ENCODE peak calls at places on chromosomes 1 and 21, in four cellular contexts. V is neuronal stem cell, N is left ventricle myocardium inferior, O is fibroblast of lung. E is an unnamed sample.

GRCh38 chr1:77394166-77394565 is 112.3 kb downstream of the AK5 start:
- DNase-seq in N (no peak), O (peak; percentile 85), V (no peak), E (no peak)

GRCh38 chr1:214670098-214670497 is 67.1 kb downstream of the CENPF start:
- DNase-seq in O (peak; percentile 25), V (no peak), N (peak; percentile 42), E (no peak)

GRCh38 chr21:33230518-33231324 is 983 bp downstream of the IFNAR2 start:
- DNase-seq in O (peak; percentile 71), N (peak; percentile 63), V (peak; percentile 56), E (peak; percentile 58)

GRCh38 chr21:45211661-45212060 is 76.0 kb downstream of the POFUT2 start:
- DNase-seq in O (no peak), N (no peak), V (no peak), E (no peak)

GRCh38 chr1:12617511-12617900 is 504 bp downstream of the DHRS3 start:
- DNase-seq in N (no peak), V (no peak), O (no peak), E (peak; percentile 48)

GRCh38 chr1:230679131-230679530 is 34.8 kb downstream of the AGT start:
- DNase-seq in O (no peak), N (no peak), V (no peak), E (no peak)

GRCh38 chr1:197928849-197929336 is 11.7 kb downstream of the LHX9 start:
- DNase-seq in O (no peak), N (no peak), V (no peak), E (peak; percentile 78)

GRCh38 chr1:117615474-117615873 is 9.6 kb downstream of the TENT5C start:
- DNase-seq in N (no peak), O (no peak), V (no peak), E (no peak)

GRCh38 chr1:110309768-110310167 is 29.4 kb upstream of the RBM15 start:
- DNase-seq in N (no peak), V (no peak), O (peak; percentile 93), E (no peak)

GRCh38 chr21:20822559-20823133 is 175.6 kb upstream of the NCAM2 start:
- DNase-seq in V (peak; percentile 40), N (no peak), O (no peak), E (no peak)

GRCh38 chr1:844472-845026 is 79.2 kb upstream of the SAMD11 start:
- DNase-seq in N (no peak), O (no peak), V (no peak), E (no peak)

GRCh38 chr1:32172621-32173245 is 6.7 kb upstream of the TXLNA start:
- DNase-seq in V (no peak), O (peak; percentile 18), N (no peak), E (no peak)

GRCh38 chr1:56686171-56686570 is 41.1 kb downstream of the PRKAA2 start:
- DNase-seq in V (no peak), N (no peak), O (peak; percentile 28), E (no peak)

GRCh38 chr1:66729130-66729922 is 22.9 kb upstream of the DYNLT5 start:
- DNase-seq in V (no peak), N (no peak), O (no peak), E (no peak)

GRCh38 chr1:41687007-41687406 is 202.5 kb upstream of the EDN2 start:
- DNase-seq in O (no peak), N (no peak), V (no peak), E (no peak)

GRCh38 chr1:4675454-4676186 is 21.2 kb downstream of the AJAP1 start:
- DNase-seq in O (no peak), N (no peak), V (no peak), E (peak; percentile 54)

GRCh38 chr1:219676012-219676770 is 63.3 kb upstream of the ZC3H11B start:
- DNase-seq in V (no peak), N (no peak), O (peak; percentile 77), E (no peak)

GRCh38 chr1:7434566-7434965 is 336.5 kb upstream of the VAMP3 start:
- DNase-seq in N (no peak), O (no peak), V (no peak), E (no peak)

GRCh38 chr1:110239491-110240430 is 29.6 kb downstream of the KCNC4 start:
- DNase-seq in O (no peak), V (no peak), N (no peak), E (no peak)

GRCh38 chr1:205317311-205317917 is 4.1 kb downstream of the NUAK2 start:
- DNase-seq in N (peak; percentile 81), O (peak; percentile 59), V (no peak), E (peak; percentile 88)

GRCh38 chr1:231808990-231809389 is 182.4 kb downstream of the DISC1 start:
- DNase-seq in O (peak; percentile 80), N (no peak), V (no peak), E (peak; percentile 37)

GRCh38 chr1:23254584-23254983 is 37.3 kb upstream of the HTR1D start:
- DNase-seq in V (no peak), N (no peak), O (no peak), E (no peak)

GRCh38 chr1:111565079-111565478 is 54.5 kb upstream of the RAP1A start:
- DNase-seq in N (no peak), O (peak; percentile 95), V (no peak), E (no peak)

GRCh38 chr1:64421377-64421776 is 48.6 kb upstream of the CACHD1 start:
- DNase-seq in N (no peak), O (peak; percentile 23), V (no peak), E (no peak)

GRCh38 chr1:61143821-61144220 is 61.5 kb downstream of the NFIA start:
- DNase-seq in O (peak; percentile 23), N (no peak), V (no peak), E (no peak)

GRCh38 chr21:45607922-45608295 is 35.6 kb upstream of the PCBP3 start:
- DNase-seq in N (no peak), O (no peak), V (no peak), E (peak; percentile 13)

GRCh38 chr1:238119060-238119459 is 228.3 kb upstream of the ZP4 start:
- DNase-seq in O (no peak), N (no peak), V (no peak), E (no peak)

GRCh38 chr1:175192111-175192629 is 406 bp downstream of the KIAA0040 start:
- DNase-seq in N (peak; percentile 67), O (no peak), V (no peak), E (no peak)

GRCh38 chr1:51567653-51568052 is 48.6 kb upstream of the EPS15 start:
- DNase-seq in V (no peak), O (peak; percentile 96), N (no peak), E (no peak)

GRCh38 chr1:102879439-102879993 is 228.8 kb downstream of the COL11A1 start:
- DNase-seq in O (peak; percentile 88), N (no peak), V (no peak), E (no peak)

GRCh38 chr1:154276797-154277196 is 4.4 kb downstream of the HAX1 start:
- DNase-seq in V (no peak), N (no peak), O (no peak), E (no peak)

GRCh38 chr21:45332981-45333582 is 45.4 kb upstream of the POFUT2 start:
- DNase-seq in O (no peak), V (no peak), N (peak; percentile 10), E (no peak)

GRCh38 chr1:41268154-41268770 is 26.2 kb upstream of the SCMH1 start:
- DNase-seq in N (peak; percentile 66), O (peak; percentile 63), V (peak; percentile 76), E (peak; percentile 77)

GRCh38 chr1:245310605-245311531 is 156.1 kb downstream of the KIF26B start:
- DNase-seq in O (peak; percentile 20), N (no peak), V (peak; percentile 36), E (peak; percentile 67)

GRCh38 chr1:64231153-64231552 is 27.7 kb downstream of the UBE2U start:
- DNase-seq in O (peak; percentile 35), V (no peak), N (no peak), E (no peak)

GRCh38 chr1:158607296-158607695 is 2.2 kb downstream of the OR10Z1 start:
- DNase-seq in V (no peak), N (no peak), O (no peak), E (no peak)

GRCh38 chr1:8061210-8061609 is 35.1 kb upstream of the ERRFI1 start:
- DNase-seq in V (no peak), N (no peak), O (peak; percentile 99), E (no peak)

GRCh38 chr1:39965051-39965450 is 10.1 kb downstream of the MFSD2A start:
- DNase-seq in O (no peak), V (no peak), N (no peak), E (no peak)

DNA sequence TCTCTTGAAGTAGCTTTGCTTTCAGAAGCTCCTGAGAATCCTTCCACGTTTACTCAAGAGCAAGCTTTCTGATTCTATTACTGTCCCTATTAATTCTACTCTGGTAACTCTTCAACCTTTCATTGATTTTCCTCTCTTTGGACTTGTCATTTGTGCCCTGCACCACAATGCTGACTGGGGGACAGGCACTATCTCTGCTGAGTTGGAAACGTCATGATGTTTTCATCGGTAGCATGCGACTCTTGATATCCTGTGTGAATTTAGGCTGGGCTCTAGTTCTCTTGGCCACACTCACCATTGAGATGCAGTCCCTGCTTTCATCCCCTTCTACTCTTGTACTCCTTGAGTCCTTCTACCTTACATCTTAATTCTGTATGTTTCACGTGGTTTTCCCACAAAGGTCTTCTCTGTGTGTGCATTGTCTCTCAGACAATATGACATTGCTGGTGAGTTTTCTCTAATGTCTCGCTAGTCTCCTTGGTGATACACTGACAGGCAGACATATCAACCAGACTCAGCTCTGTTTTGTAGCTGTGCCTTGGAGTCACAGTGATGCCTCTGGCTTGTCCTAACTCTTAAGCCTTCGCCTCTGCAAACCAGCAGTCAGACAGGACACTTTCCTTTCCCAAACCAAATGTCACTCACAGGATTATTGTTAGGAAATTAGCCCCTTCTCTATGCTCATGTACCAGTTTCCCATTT is 223.6 kb upstream of the ADGRL2 start:
- DNase-seq in N (no peak), V (no peak), O (no peak), E (no peak)
- H3K4me3 ChIP-seq in N (no peak overlapping the region), V (no peak overlapping the region), O (no peak overlapping the region), E (no peak overlapping the region)

GRCh38 chr1:226371049-226371694 is 36.7 kb downstream of the PARP1 start:
- DNase-seq in N (no peak), O (no peak), V (no peak), E (no peak)

GRCh38 chr1:226371866-226372490 is 35.9 kb downstream of the PARP1 start:
- DNase-seq in N (no peak), V (no peak), O (no peak), E (no peak)

GRCh38 chr1:226370144-226370923 is 37.6 kb downstream of the PARP1 start:
- DNase-seq in O (no peak), N (no peak), V (no peak), E (no peak)

GRCh38 chr1:226373376-226373775 is 34.5 kb downstream of the PARP1 start:
- DNase-seq in N (no peak), O (peak; percentile 5), V (no peak), E (no peak)

DNA sequence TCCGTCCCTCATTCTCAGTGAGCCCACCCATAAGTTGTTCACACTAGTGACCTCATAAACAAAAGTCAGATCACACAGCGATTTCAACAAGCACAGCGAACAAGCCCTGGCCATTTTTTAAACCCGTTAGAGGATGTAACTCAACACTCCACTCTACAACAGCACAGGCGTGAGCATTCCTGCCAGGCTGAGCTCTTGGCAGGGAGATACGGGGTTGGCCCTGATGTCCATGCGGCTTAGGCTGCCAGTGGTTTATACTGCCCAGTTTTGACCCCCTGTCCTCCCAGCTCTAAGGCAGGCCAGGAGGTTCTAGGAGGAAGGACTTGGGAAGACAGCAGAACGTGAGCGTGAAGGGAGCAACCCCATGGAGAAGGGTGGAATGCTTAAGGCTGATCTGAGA is 35.0 kb downstream of the PARP1 start:
- DNase-seq in O (no peak), N (peak; percentile 52), V (no peak), E (no peak)
- H3K4me1 ChIP-seq in O (no peaks in the 10 kb centered on the region), N (peaks cover 57% of the 10 kb centered on the region), V (no peaks in the 10 kb centered on the region), E (no peaks in the 10 kb centered on the region)

GRCh38 chr1:184418955-184419733 is 32.3 kb downstream of the C1orf21 start:
- DNase-seq in N (no peak), O (peak; percentile 21), V (no peak), E (no peak)
- H3K27ac ChIP-seq in N (no peak overlapping the region), O (peak overlapping the region; percentile 38), V (no peak overlapping the region), E (no peak overlapping the region)

GRCh38 chr1:19901653-19902052 is 19.5 kb downstream of the OTUD3 start:
- DNase-seq in O (no peak), V (no peak), N (no peak), E (no peak)
- H3K4me3 ChIP-seq in O (no peak overlapping the region), V (no peak overlapping the region), N (no peak overlapping the region), E (no peak overlapping the region)